ENCODE peak calls at places on chromosome 11, in six cellular contexts. G is prostate gland; H is colonic mucosa; D is CD8-positive, alpha-beta memory T cell; Z is endodermal cell; E is HepG2. U is an unnamed sample.

GRCh38 chr11:12167098-12167999 is 57.0 kb downstream of the MICAL2 start:
- DNase-seq in E (peak), G (no peak), H (peak), Z (peak), D (no peak), U (no peak)

GRCh38 chr11:9313648-9314290 is 624 bp downstream of the TMEM41B start:
- DNase-seq in Z (no peak), E (no peak), H (peak), D (no peak), G (peak), U (no peak)

GRCh38 chr11:128862913-128863660 is 4.0 kb downstream of the KCNJ1 start:
- DNase-seq in D (no peak), Z (no peak), G (no peak), E (no peak), H (no peak), U (no peak)

GRCh38 chr11:1869427-1870325 is 16.8 kb downstream of the LSP1 start:
- DNase-seq in G (no peak), H (no peak), D (no peak), Z (no peak), E (peak), U (no peak)

GRCh38 chr11:114358711-114359110 is 41.6 kb downstream of the C11orf71 start:
- DNase-seq in E (no peak), G (no peak), Z (no peak), H (peak), D (no peak), U (no peak)

GRCh38 chr11:126461996-126462395 is 106.5 kb downstream of the ST3GAL4 start:
- DNase-seq in D (no peak), H (no peak), G (no peak), Z (no peak), E (no peak), U (no peak)

GRCh38 chr11:1196516-1197391 is 26.1 kb upstream of the MUC5B start:
- DNase-seq in G (no peak), E (no peak), D (no peak), H (no peak), Z (peak), U (no peak)

GRCh38 chr11:10728779-10729472 is 22.1 kb upstream of the CTR9 start:
- DNase-seq in E (no peak), Z (peak), H (no peak), D (no peak), G (no peak), U (no peak)

GRCh38 chr11:9752091-9752490 is 88.2 kb downstream of the SWAP70 start:
- DNase-seq in Z (no peak), E (peak), G (no peak), D (no peak), H (no peak), U (no peak)

GRCh38 chr11:66471142-66471541 is 4.4 kb downstream of the PELI3 start:
- DNase-seq in E (no peak), D (no peak), G (no peak), Z (no peak), H (no peak), U (no peak)

GRCh38 chr11:92707173-92707619 is 262.3 kb upstream of the MTNR1B start:
- DNase-seq in H (no peak), E (no peak), Z (no peak), D (no peak), G (peak), U (no peak)

GRCh38 chr11:97332271-97332670 is 942.5 kb downstream of the JRKL start:
- DNase-seq in Z (peak), E (no peak), G (no peak), H (no peak), D (no peak), U (no peak)

GRCh38 chr11:77101043-77101537 is 1.6 kb upstream of the OMP start:
- DNase-seq in H (no peak), G (no peak), E (peak), Z (peak), D (no peak), U (peak)

GRCh38 chr11:133249530-133249929 is 282.8 kb downstream of the OPCML start:
- DNase-seq in G (no peak), D (no peak), Z (no peak), E (no peak), H (no peak), U (no peak)

GRCh38 chr11:59175104-59175503 is 3.2 kb downstream of the DTX4 start:
- DNase-seq in Z (no peak), G (no peak), E (no peak), H (no peak), D (no peak), U (no peak)

GRCh38 chr11:72741429-72741833 is 10.8 kb downstream of the ARAP1 start:
- DNase-seq in D (no peak), E (peak), Z (no peak), G (no peak), H (no peak), U (no peak)

GRCh38 chr11:46120361-46120710 is 918 bp downstream of the PHF21A start:
- DNase-seq in G (no peak), Z (no peak), D (peak), E (no peak), H (no peak), U (no peak)

GRCh38 chr11:99739464-99740089 is 718.8 kb downstream of the CNTN5 start:
- DNase-seq in D (no peak), E (peak), H (no peak), Z (peak), G (no peak), U (no peak)

GRCh38 chr11:28767574-28767973 is 659.4 kb downstream of the METTL15 start:
- DNase-seq in E (no peak), Z (no peak), D (no peak), G (no peak), H (no peak), U (no peak)

GRCh38 chr11:28835790-28836189 is 727.6 kb downstream of the METTL15 start:
- DNase-seq in H (no peak), Z (no peak), G (no peak), E (no peak), D (no peak), U (no peak)

GRCh38 chr11:72354356-72355115 is 79.8 kb downstream of the CLPB start:
- DNase-seq in D (no peak), E (no peak), Z (peak), H (no peak), G (no peak), U (no peak)

GRCh38 chr11:94747136-94748110 is 20.7 kb upstream of the AMOTL1 start:
- DNase-seq in D (no peak), H (no peak), E (no peak), Z (no peak), G (no peak), U (no peak)

GRCh38 chr11:5620606-5621521 is 3.9 kb upstream of the TRIM34 start:
- DNase-seq in H (peak), G (peak), D (no peak), E (peak), Z (no peak), U (no peak)

GRCh38 chr11:9568854-9569587 is 4.4 kb upstream of the WEE1 start:
- DNase-seq in D (no peak), Z (peak), G (peak), H (peak), E (peak), U (peak)

GRCh38 chr11:125064070-125064469 is 965 bp downstream of the SLC37A2 start:
- DNase-seq in D (no peak), Z (no peak), G (no peak), E (no peak), H (no peak), U (no peak)
- H3K4me3 ChIP-seq in D (peak), Z (peak), G (peak), E (peak), H (peak), U (no peak)

GRCh38 chr11:34514597-34514996 is 1.0 kb upstream of the ELF5 start:
- DNase-seq in G (no peak), D (no peak), Z (no peak), E (no peak), H (no peak), U (no peak)

GRCh38 chr11:34514050-34514449 is 456 bp upstream of the ELF5 start:
- DNase-seq in E (no peak), D (no peak), Z (no peak), H (no peak), G (no peak), U (no peak)

GRCh38 chr11:34513674-34513995 is at the start of gene ELF5:
- DNase-seq in G (peak), D (no peak), H (no peak), E (no peak), Z (no peak), U (no peak)

GRCh38 chr11:34510673-34511072 is 2.9 kb downstream of the ELF5 start:
- DNase-seq in G (no peak), H (no peak), D (no peak), Z (no peak), E (no peak), U (no peak)

GRCh38 chr11:34512810-34513673 is 552 bp downstream of the ELF5 start:
- DNase-seq in G (peak), H (peak), Z (peak), E (peak), D (peak), U (peak)
- H3K4me3 ChIP-seq in G (no peak), H (no peak), Z (no peak), E (peak), D (no peak), U (no peak)

GRCh38 chr11:32435152-32435480 is 223 bp downstream of the WT1 start:
- DNase-seq in E (no peak), G (no peak), Z (peak), H (no peak), D (no peak), U (no peak)
- H3K4me3 ChIP-seq in E (peak), G (peak), Z (no peak), H (no peak), D (no peak), U (no peak)

GRCh38 chr11:39932996-39933395 is 1526.5 kb downstream of the LRRC4C start:
- DNase-seq in E (no peak), H (no peak), Z (no peak), D (no peak), G (no peak), U (no peak)
- H3K4me3 ChIP-seq in E (no peak), H (no peak), Z (no peak), D (no peak), G (no peak), U (no peak)

U was measured in CD4-positive, CD25-positive, alpha-beta regulatory T cell.